ENCODE peak calls at places on chromosome 3, in four cellular contexts. M, P, A and L are unnamed samples.

GRCh38 chr3:177451940-177452484 is 254.7 kb upstream of the TBL1XR1 start:
- DNase-seq in M (peak; percentile 92), P (no peak), A (no peak), L (no peak)

GRCh38 chr3:125055165-125055912 is 458 bp downstream of the HEG1 start:
- DNase-seq in A (peak; percentile 49), M (no peak), P (no peak), L (no peak)

GRCh38 chr3:50405249-50405648 is 45.9 kb upstream of the TMEM115 start:
- DNase-seq in M (no peak), P (peak; percentile 86), A (no peak), L (no peak)

GRCh38 chr3:157549498-157549897 is 46.3 kb upstream of the VEPH1 start:
- DNase-seq in A (no peak), M (no peak), P (no peak), L (no peak)

GRCh38 chr3:164577667-164578066 is 500.6 kb downstream of the SI start:
- DNase-seq in A (no peak), P (no peak), M (no peak), L (no peak)

GRCh38 chr3:55000546-55000945 is 72.7 kb upstream of the LRTM1 start:
- DNase-seq in M (peak; percentile 95), A (no peak), P (no peak), L (no peak)

GRCh38 chr3:193134895-193135294 is 106.1 kb upstream of the PLAAT1 start:
- DNase-seq in A (no peak), P (no peak), M (peak; percentile 89), L (no peak)

GRCh38 chr3:119219069-119219468 is 21.6 kb downstream of the B4GALT4 start:
- DNase-seq in M (no peak), A (no peak), P (no peak), L (no peak)

GRCh38 chr3:138406606-138407005 is 27.8 kb upstream of the ESYT3 start:
- DNase-seq in A (no peak), P (no peak), M (no peak), L (no peak)

GRCh38 chr3:153160451-153161137 is 1.4 kb upstream of the RAP2B start:
- DNase-seq in M (peak; percentile 90), A (peak; percentile 70), P (peak; percentile 92), L (peak; percentile 86)
- H3K27ac ChIP-seq in M (peak overlapping the region; percentile 93), A (peak overlapping the region; percentile 94), P (peak overlapping the region; percentile 62), L (peak overlapping the region; percentile 96)

GRCh38 chr3:905217-905616 is 187.6 kb upstream of the CNTN6 start:
- DNase-seq in P (no peak), A (no peak), M (no peak), L (no peak)

GRCh38 chr3:906739-907138 is 186.1 kb upstream of the CNTN6 start:
- DNase-seq in A (no peak), M (no peak), P (no peak), L (no peak)

GRCh38 chr3:908839-909238 is 184.0 kb upstream of the CNTN6 start:
- DNase-seq in A (no peak), M (no peak), P (peak; percentile 43), L (no peak)
- TF ChIP-seq CTCF in A (no peak), M (peak; percentile 22), P (peak; percentile 60), L (no peak)

GRCh38 chr3:114067804-114068203 is 11.3 kb downstream of the QTRT2 start:
- DNase-seq in A (no peak), P (no peak), M (no peak), L (no peak)
- H3K27me3 ChIP-seq in A (no peaks in the 10 kb centered on the region), P (no peaks in the 10 kb centered on the region), M (no peaks in the 10 kb centered on the region), L (no peaks in the 10 kb centered on the region)

GRCh38 chr3:53812434-53812833 is 33.8 kb downstream of the CHDH start:
- DNase-seq in A (no peak), P (peak; percentile 32), M (no peak), L (no peak)
- H3K27ac ChIP-seq in A (no peak overlapping the region), P (no peak overlapping the region), M (no peak overlapping the region), L (no peak overlapping the region)

DNA sequence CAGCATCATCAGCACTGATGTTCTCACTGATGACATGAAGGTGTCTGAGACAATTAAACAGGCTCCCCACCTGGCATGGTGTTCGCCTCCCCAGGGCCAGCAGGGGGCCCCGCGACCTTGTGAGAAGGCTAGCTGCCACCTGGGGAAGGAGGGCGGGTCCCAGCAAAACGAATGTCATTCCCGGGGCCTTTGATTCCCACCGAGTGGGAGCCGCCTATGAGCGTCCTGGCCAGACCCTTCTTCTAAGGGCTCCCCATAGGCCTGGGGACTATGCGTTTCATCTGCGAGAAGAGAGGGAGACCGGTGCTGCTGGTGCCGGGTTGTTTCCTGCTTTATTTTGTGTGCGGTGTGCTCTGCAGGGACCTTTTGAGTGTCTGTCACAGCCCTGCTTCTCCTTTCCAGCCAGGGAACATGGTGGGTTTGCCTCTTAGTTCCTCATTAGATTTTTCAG is 20.5 kb upstream of the MINDY4B start:
- DNase-seq in M (peak; percentile 8), P (peak; percentile 76), A (peak; percentile 30), L (peak; percentile 57)
- TF ChIP-seq CTCF in M (peak; percentile 51), P (peak; percentile 57), A (peak; percentile 57), L (peak; percentile 50)

DNA sequence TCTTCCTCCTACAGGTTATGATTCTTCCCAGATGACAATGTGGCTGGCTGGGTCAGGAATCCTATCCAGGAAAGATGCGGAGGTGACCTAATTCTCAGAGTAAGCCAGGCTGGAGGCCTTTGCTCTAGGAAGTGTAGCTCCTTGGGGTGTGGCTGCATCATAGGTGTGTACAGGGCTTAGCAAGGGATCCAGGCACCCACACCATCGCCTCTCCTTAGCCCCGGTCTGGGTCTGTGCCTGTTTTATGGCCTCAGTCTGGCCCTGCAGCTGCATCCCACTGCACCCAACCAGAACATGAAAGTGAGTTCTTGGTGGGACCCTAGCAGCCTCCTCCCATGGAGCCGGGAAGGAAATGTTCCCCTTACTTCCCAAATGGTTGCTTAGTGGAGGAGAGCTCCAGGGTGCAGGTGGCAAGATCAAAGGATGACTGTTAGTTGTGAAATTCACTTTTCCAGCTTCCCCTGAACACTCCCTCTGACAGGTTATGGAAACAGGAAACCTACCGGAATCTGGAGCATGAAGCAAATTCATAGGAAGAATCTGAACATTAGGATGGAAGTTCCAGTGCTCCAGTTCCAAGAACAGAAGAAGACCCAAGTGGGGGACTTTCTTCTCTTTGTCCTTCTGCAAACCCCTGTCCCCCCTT is 2.7 kb upstream of the AMOTL2 start:
- DNase-seq in P (no peak), M (no peak), A (no peak), L (no peak)
- H3K27me3 ChIP-seq in P (peaks cover 32% of the 10 kb centered on the region), M (no peaks in the 10 kb centered on the region), A (no peaks in the 10 kb centered on the region), L (no peaks in the 10 kb centered on the region)

DNA sequence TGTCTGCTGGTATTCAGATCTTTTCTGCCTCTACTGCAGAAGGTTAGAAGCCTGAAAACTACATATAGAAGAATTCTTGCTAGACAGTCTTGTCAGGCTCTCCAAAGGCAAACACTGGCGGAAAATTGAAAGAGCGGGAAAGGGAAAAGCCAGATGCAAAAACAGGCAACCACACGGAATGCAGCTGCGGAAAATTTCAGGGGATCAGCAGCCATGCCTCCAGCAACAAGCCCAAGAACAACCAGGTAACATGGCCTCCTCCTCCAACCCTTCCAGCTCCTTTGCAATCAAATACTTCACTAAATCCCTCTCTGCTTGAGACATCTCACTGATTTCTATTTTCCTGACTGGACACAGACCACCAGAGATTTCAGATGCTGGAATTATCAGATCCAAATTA is 9.6 kb downstream of the UBP1 start:
- DNase-seq in A (no peak), P (peak; percentile 15), M (no peak), L (no peak)
- H3K27ac ChIP-seq in A (no peak overlapping the region), P (peak overlapping the region; percentile 35), M (no peak overlapping the region), L (no peak overlapping the region)

GRCh38 chr3:123386477-123387040 is 62.3 kb downstream of the ADCY5 start:
- DNase-seq in P (no peak), A (no peak), M (no peak), L (no peak)
- TF ChIP-seq CTCF in P (no peak), A (no peak), M (no peak), L (no peak)

GRCh38 chr3:98008751-98009373 is 26.3 kb downstream of the GABRR3 start:
- DNase-seq in M (no peak), A (no peak), P (no peak), L (no peak)

GRCh38 chr3:98003306-98003969 is 31.2 kb upstream of the RIOX2 start:
- DNase-seq in A (no peak), P (no peak), M (no peak), L (no peak)

GRCh38 chr3:98010194-98010882 is 24.8 kb downstream of the GABRR3 start:
- DNase-seq in M (no peak), P (no peak), A (no peak), L (no peak)

GRCh38 chr3:98002717-98003116 is 30.5 kb upstream of the RIOX2 start:
- DNase-seq in P (no peak), A (no peak), M (no peak), L (no peak)

DNA sequence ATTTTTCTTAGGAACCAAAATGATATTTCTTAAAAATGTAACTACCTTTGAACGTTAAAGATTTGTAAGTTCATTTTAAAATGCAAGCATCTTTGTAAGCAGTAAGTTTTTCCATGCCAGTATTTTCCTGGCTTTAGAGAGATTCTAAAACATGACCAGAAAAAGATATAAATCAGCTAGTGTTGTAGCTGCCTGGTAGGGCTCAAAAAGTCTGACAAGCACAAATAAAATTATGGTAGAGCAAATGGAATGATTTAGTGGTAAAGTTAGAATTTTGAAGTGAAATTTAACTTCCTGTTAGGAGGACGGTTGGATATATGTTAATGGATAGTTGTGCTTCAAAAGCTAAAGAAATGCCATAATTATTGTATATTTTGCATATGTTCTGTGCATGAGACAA is 29.7 kb downstream of the GABRR3 start:
- DNase-seq in A (no peak), P (no peak), M (no peak), L (no peak)
- H3K27me3 ChIP-seq in A (no peaks in the 10 kb centered on the region), P (no peaks in the 10 kb centered on the region), M (peaks cover 2% of the 10 kb centered on the region), L (no peaks in the 10 kb centered on the region)

GRCh38 chr3:172813462-172813861 is 62.9 kb downstream of the ECT2 start:
- DNase-seq in A (no peak), M (no peak), P (no peak), L (no peak)

GRCh38 chr3:172811099-172811498 is 60.6 kb downstream of the ECT2 start:
- DNase-seq in M (no peak), P (no peak), A (no peak), L (no peak)

GRCh38 chr3:172816281-172816680 is 65.8 kb downstream of the ECT2 start:
- DNase-seq in A (no peak), P (no peak), M (no peak), L (no peak)

GRCh38 chr3:172815857-172816256 is 65.3 kb downstream of the ECT2 start:
- DNase-seq in A (no peak), P (no peak), M (no peak), L (no peak)

GRCh38 chr3:172816968-172817367 is 66.4 kb downstream of the ECT2 start:
- DNase-seq in A (no peak), P (no peak), M (no peak), L (no peak)
- H3K27ac ChIP-seq in A (peak overlapping the region; percentile 6), P (no peak overlapping the region), M (no peak overlapping the region), L (no peak overlapping the region)